ENCODE peak calls at places on chromosomes 5 and 9, in four cellular contexts. P is PC-3, B is SK-N-SH, O is ascending aorta. X is an unnamed sample. For H3K4me1, the result is how much of the 10 kb centered on the place peaks cover.

GRCh38 chr5:160369990-160370712 is at the start of gene C1QTNF2:
- DNase-seq in B (peak), O (no peak), P (peak), X (no peak)

GRCh38 chr5:1415059-1415425 is 30.2 kb downstream of the SLC6A3 start:
- DNase-seq in B (no peak), O (no peak), P (no peak), X (no peak)

GRCh38 chr9:74824654-74825053 is 63.1 kb downstream of the TRPM6 start:
- DNase-seq in O (no peak), P (peak), B (no peak), X (no peak)

GRCh38 chr5:54820346-54820745 is 165.0 kb downstream of the ESM1 start:
- DNase-seq in B (no peak), P (no peak), O (no peak), X (no peak)

GRCh38 chr5:68046445-68046844 is 169.1 kb upstream of the PIK3R1 start:
- DNase-seq in O (peak), B (no peak), P (peak), X (no peak)

GRCh38 chr9:120758544-120758943 is 34.7 kb downstream of the FBXW2 start:
- DNase-seq in P (no peak), O (no peak), B (no peak), X (no peak)

GRCh38 chr9:122370869-122371467 is at the start of gene PTGS1:
- DNase-seq in B (peak), O (no peak), P (no peak), X (no peak)

GRCh38 chr5:180082633-180083420 is 11.3 kb upstream of the RNF130 start:
- DNase-seq in P (no peak), O (no peak), B (no peak), X (no peak)

GRCh38 chr9:69136781-69137180 is 37.3 kb upstream of the TJP2 start:
- DNase-seq in O (no peak), P (no peak), B (no peak), X (no peak)

GRCh38 chr5:60333103-60333502 is 366.9 kb downstream of the DEPDC1B start:
- DNase-seq in O (no peak), B (no peak), P (peak), X (no peak)

GRCh38 chr9:71487046-71487445 is 281.3 kb downstream of the CEMIP2 start:
- DNase-seq in B (no peak), P (no peak), O (no peak), X (no peak)

GRCh38 chr9:94758844-94759243 is 32.3 kb downstream of the AOPEP start:
- DNase-seq in O (no peak), P (no peak), B (peak), X (no peak)

GRCh38 chr5:138632900-138633489 is 57.8 kb upstream of the HSPA9 start:
- DNase-seq in B (peak), P (peak), O (no peak), X (no peak)

GRCh38 chr5:66307647-66308257 is 163.7 kb downstream of the SREK1 start:
- DNase-seq in P (peak), O (no peak), B (peak), X (no peak)

GRCh38 chr9:18989865-18990264 is 43.1 kb downstream of the SAXO1 start:
- DNase-seq in B (no peak), P (no peak), O (no peak), X (no peak)
- H3K27ac ChIP-seq in B (no peak), P (no peak), O (no peak), X (no peak)

GRCh38 chr9:27248702-27249101 is 48.2 kb downstream of the EQTN start:
- DNase-seq in P (peak), B (no peak), O (no peak), X (no peak)
- H3K4me1 ChIP-seq in P (under half), B (under half), O (under half), X (under half)

GRCh38 chr5:170332058-170332457 is 34.5 kb upstream of the LCP2 start:
- DNase-seq in P (no peak), B (no peak), O (no peak), X (no peak)

GRCh38 chr5:170327802-170328201 is 30.2 kb upstream of the LCP2 start:
- DNase-seq in P (no peak), B (no peak), O (no peak), X (no peak)

GRCh38 chr5:170329524-170329923 is 31.9 kb upstream of the LCP2 start:
- DNase-seq in P (no peak), B (no peak), O (no peak), X (no peak)

GRCh38 chr5:170330568-170331054 is 33.0 kb upstream of the LCP2 start:
- DNase-seq in O (no peak), B (no peak), P (no peak), X (no peak)

GRCh38 chr5:170327168-170327567 is 29.6 kb upstream of the LCP2 start:
- DNase-seq in O (no peak), P (no peak), B (no peak), X (no peak)
- H3K27ac ChIP-seq in O (no peak), P (no peak), B (no peak), X (no peak)

GRCh38 chr5:172144291-172144815 is 43.7 kb downstream of the STK10 start:
- DNase-seq in B (peak), P (no peak), O (no peak), X (no peak)

GRCh38 chr5:172141949-172142319 is 46.1 kb downstream of the STK10 start:
- DNase-seq in B (no peak), O (no peak), P (no peak), X (no peak)

GRCh38 chr5:172143875-172144274 is 44.1 kb downstream of the STK10 start:
- DNase-seq in B (no peak), O (no peak), P (no peak), X (no peak)

GRCh38 chr5:172140866-172141265 is 47.2 kb downstream of the STK10 start:
- DNase-seq in O (no peak), B (no peak), P (no peak), X (no peak)

DNA sequence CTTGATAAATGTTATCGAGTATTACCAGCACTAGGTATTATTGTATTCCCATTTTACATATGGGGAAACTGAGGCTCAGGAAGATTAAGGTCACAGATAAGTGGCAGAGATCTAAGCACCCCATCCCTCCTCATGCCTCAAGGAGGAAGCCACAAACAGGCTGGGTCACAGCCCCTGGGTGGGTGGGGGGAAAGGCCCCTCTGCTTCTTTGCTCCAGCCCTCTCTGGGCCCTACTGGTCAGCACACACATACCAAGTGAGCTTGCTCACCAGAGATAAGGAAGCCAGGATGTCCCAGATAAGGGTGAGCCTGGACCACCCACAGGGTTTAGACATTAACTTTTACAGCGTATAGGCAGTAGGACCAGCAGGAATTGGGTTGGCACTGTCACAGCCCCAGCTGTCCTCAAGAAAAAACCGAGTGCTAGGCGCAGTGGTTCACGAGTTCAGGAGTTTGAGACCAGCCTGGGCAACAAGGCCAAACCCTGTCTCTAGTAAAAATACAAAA is 45.3 kb downstream of the STK10 start:
- DNase-seq in B (no peak), P (no peak), O (no peak), X (no peak)
- H3K4me1 ChIP-seq in B (under half), P (under half), O (under half), X (under half)

GRCh38 chr9:85528607-85529006 is 213.1 kb downstream of the AGTPBP1 start:
- DNase-seq in P (no peak), B (no peak), O (no peak), X (no peak)
- H3K27ac ChIP-seq in P (no peak), B (no peak), O (no peak), X (no peak)

GRCh38 chr5:74313896-74314295 is 326.6 kb downstream of the ENC1 start:
- DNase-seq in P (no peak), O (no peak), B (no peak), X (no peak)
- H3K4me1 ChIP-seq in P (under half), O (under half), B (under half), X (under half)

GRCh38 chr5:79932510-79933504 is 58.3 kb downstream of the MTX3 start:
- DNase-seq in O (no peak), B (no peak), P (no peak), X (no peak)

GRCh38 chr5:79931866-79932265 is 59.2 kb downstream of the MTX3 start:
- DNase-seq in B (no peak), O (no peak), P (no peak), X (no peak)

GRCh38 chr5:79929095-79929494 is 62.0 kb downstream of the MTX3 start:
- DNase-seq in O (no peak), P (no peak), B (no peak), X (no peak)

GRCh38 chr5:79934681-79935080 is 56.4 kb downstream of the MTX3 start:
- DNase-seq in B (no peak), P (no peak), O (no peak), X (no peak)

DNA sequence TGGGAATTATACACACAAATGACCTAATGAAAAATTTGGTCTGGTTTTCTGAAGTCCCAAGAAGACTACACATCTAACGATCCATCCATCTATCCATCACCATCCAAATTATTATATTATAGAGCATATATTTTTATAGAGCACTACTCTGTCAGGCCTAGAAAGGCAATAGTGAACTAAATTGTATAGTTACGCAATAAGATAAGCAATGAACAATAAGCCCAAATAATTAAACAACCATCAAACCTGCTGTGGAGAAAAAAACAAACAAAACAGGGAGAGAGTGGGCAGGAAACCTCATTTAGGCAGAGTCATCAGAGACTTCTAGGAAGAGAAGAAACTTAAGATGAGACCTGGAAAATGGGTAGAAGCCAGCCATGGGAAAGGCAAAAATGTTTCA is 59.7 kb downstream of the MTX3 start:
- DNase-seq in P (no peak), B (no peak), O (no peak), X (no peak)
- H3K27ac ChIP-seq in P (no peak), B (no peak), O (no peak), X (no peak)

GRCh38 chr5:149285153-149285552 is 13.5 kb downstream of the AFAP1L1 start:
- DNase-seq in P (peak), B (no peak), O (no peak), X (no peak)
- H3K4me1 ChIP-seq in P (under half), B (under half), O (under half), X (under half)

X was measured in esophagus squamous epithelium.